ENCODE peak calls at places on chromosomes 6 and 20, in six cellular contexts. V is tibial nerve, Q is suprapubic skin, X is H1, D is transverse colon, R is A549. L is an unnamed sample.

GRCh38 chr20:63087872-63088680 is 81.3 kb upstream of the BHLHE23 start:
- DNase-seq in V (no peak), Q (peak; percentile 49), X (peak; percentile 40), D (peak; percentile 1), R (no peak), L (no peak)

GRCh38 chr6:98467902-98468301 is 366.5 kb upstream of the POU3F2 start:
- DNase-seq in V (no peak), Q (no peak), X (no peak), D (no peak), R (no peak), L (no peak)

GRCh38 chr6:88840806-88841539 is 122.4 kb downstream of the RNGTT start:
- DNase-seq in V (no peak), Q (no peak), X (no peak), D (no peak), R (no peak), L (no peak)

GRCh38 chr6:121222656-121223055 is 111.6 kb downstream of the TBC1D32 start:
- DNase-seq in V (no peak), Q (no peak), X (no peak), D (no peak), R (peak; percentile 7), L (no peak)

GRCh38 chr20:25553819-25554296 is 31.5 kb downstream of the NINL start:
- DNase-seq in V (no peak), Q (no peak), X (no peak), D (no peak), R (no peak), L (no peak)

GRCh38 chr6:139894271-139894670 is 519.8 kb upstream of the CITED2 start:
- DNase-seq in V (no peak), Q (no peak), X (no peak), D (no peak), R (no peak), L (no peak)

GRCh38 chr6:138485005-138485545 is 14.2 kb downstream of the NHSL1 start:
- DNase-seq in V (no peak), Q (no peak), X (no peak), D (no peak), R (no peak), L (no peak)

GRCh38 chr6:11198663-11199603 is 33.5 kb downstream of the NEDD9 start:
- DNase-seq in V (no peak), Q (no peak), X (no peak), D (no peak), R (no peak), L (no peak)

GRCh38 chr6:24836116-24836515 is 37.4 kb upstream of the ARMH2 start:
- DNase-seq in V (no peak), Q (no peak), X (no peak), D (no peak), R (no peak), L (no peak)

GRCh38 chr6:2843138-2843740 is 1.6 kb upstream of the SERPINB1 start:
- DNase-seq in V (no peak), Q (no peak), X (no peak), D (no peak), R (no peak), L (peak; percentile 91)

GRCh38 chr6:7166410-7167293 is 58.9 kb downstream of the RREB1 start:
- DNase-seq in V (no peak), Q (no peak), X (no peak), D (peak; percentile 54), R (no peak), L (no peak)

GRCh38 chr20:43178079-43178478 is 11.6 kb downstream of the PTPRT start:
- DNase-seq in V (no peak), Q (no peak), X (no peak), D (no peak), R (no peak), L (no peak)

GRCh38 chr20:34143951-34144350 is 31.9 kb upstream of the EIF2S2 start:
- DNase-seq in V (no peak), Q (no peak), X (no peak), D (no peak), R (peak; percentile 9), L (no peak)

GRCh38 chr6:35496851-35497570 is at the start of gene TEAD3:
- DNase-seq in V (no peak), Q (no peak), X (no peak), D (peak; percentile 74), R (no peak), L (no peak)

GRCh38 chr6:80638222-80639055 is 532.0 kb downstream of the BCKDHB start:
- DNase-seq in V (no peak), Q (no peak), X (no peak), D (peak; percentile 8), R (peak; percentile 93), L (no peak)

GRCh38 chr6:112149236-112149635 is 61.8 kb downstream of the FAM229B start:
- DNase-seq in V (no peak), Q (no peak), X (no peak), D (no peak), R (no peak), L (no peak)

GRCh38 chr20:25285091-25285647 is 37.3 kb downstream of the PYGB start:
- DNase-seq in V (peak; percentile 8), Q (peak; percentile 74), X (peak; percentile 52), D (peak; percentile 6), R (no peak), L (no peak)

GRCh38 chr6:166957087-166957804 is 896 bp upstream of the RNASET2 start:
- DNase-seq in V (peak; percentile 26), Q (no peak), X (peak; percentile 70), D (peak; percentile 79), R (no peak), L (no peak)

GRCh38 chr20:46406986-46407670 is 713 bp upstream of the ELMO2 start:
- DNase-seq in V (peak; percentile 47), Q (peak; percentile 87), X (no peak), D (peak; percentile 88), R (no peak), L (peak; percentile 93)

GRCh38 chr20:4261333-4262284 is 246.3 kb upstream of the RNF24 start:
- DNase-seq in V (no peak), Q (no peak), X (no peak), D (no peak), R (no peak), L (no peak)

GRCh38 chr20:38810926-38811325 is 5.4 kb downstream of the PPP1R16B start:
- DNase-seq in V (no peak), Q (no peak), X (no peak), D (no peak), R (no peak), L (no peak)

GRCh38 chr20:16714765-16715164 is 15.1 kb upstream of the SNRPB2 start:
- DNase-seq in V (no peak), Q (no peak), X (no peak), D (no peak), R (no peak), L (no peak)

GRCh38 chr6:164106345-164106769 is 691.8 kb downstream of the QKI start:
- DNase-seq in V (no peak), Q (no peak), X (peak; percentile 82), D (no peak), R (peak; percentile 17), L (no peak)

GRCh38 chr6:57247603-57248002 is 25.5 kb upstream of the RAB23 start:
- DNase-seq in V (no peak), Q (no peak), X (no peak), D (no peak), R (no peak), L (no peak)

GRCh38 chr6:163324928-163325784 is 89.4 kb upstream of the QKI start:
- DNase-seq in V (peak; percentile 43), Q (no peak), X (no peak), D (no peak), R (peak; percentile 75), L (no peak)

GRCh38 chr20:52083627-52084232 is 107.8 kb downstream of the ZFP64 start:
- DNase-seq in V (no peak), Q (no peak), X (peak; percentile 74), D (peak; percentile 54), R (peak; percentile 69), L (no peak)
- TF ChIP-seq CTCF in V (peak; percentile 37), Q (no peak), X (no peak), D (peak; percentile 43), R (peak; percentile 80), L (peak; percentile 49)

DNA sequence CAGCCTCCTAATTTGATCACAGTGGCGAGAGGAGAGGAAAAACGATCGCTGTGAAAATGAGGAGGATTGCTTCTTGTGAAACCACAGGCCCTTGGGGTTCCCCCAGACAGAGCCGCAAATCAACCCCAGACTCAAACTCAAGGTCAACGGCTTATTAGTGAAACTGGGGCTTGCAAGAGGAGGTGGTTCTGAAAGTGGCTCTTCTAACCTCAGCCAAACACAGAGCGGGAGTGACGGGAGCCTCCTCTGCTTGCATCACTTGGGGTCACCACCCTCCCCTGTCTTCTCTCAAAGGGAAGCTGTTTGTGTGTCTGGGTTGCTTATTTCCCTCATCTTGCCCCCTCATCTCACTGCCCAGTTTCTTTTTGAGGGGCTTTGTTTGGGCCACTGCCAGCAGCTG is 28.7 kb downstream of the SAYSD1 start:
- DNase-seq in V (no peak), Q (no peak), X (no peak), D (no peak), R (no peak), L (no peak)
- TF ChIP-seq EP300 in V (no peak), Q (no peak), X (no peak), D (no peak), R (no peak), L (no peak)

GRCh38 chr6:28770732-28771131 is 153.1 kb downstream of the TRIM27 start:
- DNase-seq in V (no peak), Q (no peak), X (no peak), D (no peak), R (no peak), L (no peak)

GRCh38 chr6:28774292-28775051 is 149.3 kb downstream of the TRIM27 start:
- DNase-seq in V (no peak), Q (no peak), X (no peak), D (no peak), R (no peak), L (peak; percentile 45)

GRCh38 chr6:28772480-28773381 is 151.1 kb downstream of the TRIM27 start:
- DNase-seq in V (no peak), Q (no peak), X (no peak), D (no peak), R (no peak), L (peak; percentile 77)

GRCh38 chr6:28769626-28770402 is 154.0 kb downstream of the TRIM27 start:
- DNase-seq in V (no peak), Q (no peak), X (no peak), D (no peak), R (peak; percentile 61), L (peak; percentile 66)

GRCh38 chr6:28771401-28772267 is 152.2 kb downstream of the TRIM27 start:
- DNase-seq in V (no peak), Q (no peak), X (peak; percentile 89), D (no peak), R (no peak), L (peak; percentile 79)
- TF ChIP-seq CTCF in V (no peak), Q (no peak), X (peak; percentile 55), D (no peak), R (no peak), L (no peak)

GRCh38 chr6:37496951-37497885 is 2.5 kb downstream of the CCDC167 start:
- DNase-seq in V (no peak), Q (no peak), X (no peak), D (no peak), R (no peak), L (no peak)

GRCh38 chr6:37502703-37503485 is 3.2 kb upstream of the CCDC167 start:
- DNase-seq in V (no peak), Q (no peak), X (no peak), D (no peak), R (no peak), L (no peak)

GRCh38 chr6:37500294-37500608 is 558 bp upstream of the CCDC167 start:
- DNase-seq in V (no peak), Q (no peak), X (no peak), D (no peak), R (no peak), L (no peak)

GRCh38 chr6:37501632-37502466 is 2.2 kb upstream of the CCDC167 start:
- DNase-seq in V (no peak), Q (no peak), X (no peak), D (no peak), R (no peak), L (no peak)

GRCh38 chr6:37499433-37500293 is at the start of gene CCDC167:
- DNase-seq in V (peak; percentile 83), Q (peak; percentile 98), X (peak; percentile 98), D (peak; percentile 95), R (peak; percentile 98), L (peak; percentile 99)
- TF ChIP-seq EP300 in V (no peak), Q (no peak), X (peak; percentile 41), D (no peak), R (no peak), L (no peak)

L was measured in esophagus muscularis mucosa.